ENCODE peak calls at places on chromosomes 11 and 22, in ten cellular contexts. E, R, C, N, B, A, G, T, W and U are unnamed samples.

GRCh38 chr22:42805016-42805997 is 51.8 kb downstream of the ARFGAP3 start:
- DNase-seq in E (no peak), R (no peak), C (no peak), N (no peak), B (peak), A (no peak), G (no peak), T (no peak), W (no peak), U (no peak)

GRCh38 chr11:72240461-72241289 is 3.3 kb downstream of the PHOX2A start:
- DNase-seq in E (peak), R (no peak), C (no peak), N (no peak), B (peak), A (no peak), G (no peak), T (no peak), W (no peak), U (no peak)

GRCh38 chr11:105588001-105588400 is 21.9 kb upstream of the GRIA4 start:
- DNase-seq in E (no peak), R (no peak), C (no peak), N (peak), B (no peak), A (peak), G (peak), T (no peak), W (no peak), U (no peak)

GRCh38 chr11:123086315-123086714 is 24.4 kb upstream of the HSPA8 start:
- DNase-seq in E (no peak), R (no peak), C (no peak), N (no peak), B (no peak), A (no peak), G (peak), T (no peak), W (no peak), U (no peak)

GRCh38 chr11:128422576-128423370 is 164.6 kb downstream of the ETS1 start:
- DNase-seq in E (no peak), R (no peak), C (peak), N (no peak), B (no peak), A (no peak), G (no peak), T (peak), W (no peak), U (no peak)

GRCh38 chr11:102267602-102268001 is 49.7 kb upstream of the BIRC3 start:
- DNase-seq in E (no peak), R (no peak), C (no peak), N (peak), B (no peak), A (peak), G (peak), T (no peak), W (no peak), U (peak)

GRCh38 chr11:12157241-12157661 is 46.9 kb downstream of the MICAL2 start:
- DNase-seq in E (no peak), R (no peak), C (no peak), N (peak), B (no peak), A (peak), G (peak), T (no peak), W (peak), U (peak)

GRCh38 chr11:75820636-75821035 is 5.6 kb downstream of the UVRAG start:
- DNase-seq in E (no peak), R (no peak), C (no peak), N (no peak), B (no peak), A (no peak), G (peak), T (no peak), W (no peak), U (no peak)

GRCh38 chr11:116641561-116642045 is 131.2 kb downstream of the BUD13 start:
- DNase-seq in E (peak), R (peak), C (no peak), N (peak), B (peak), A (peak), G (no peak), T (no peak), W (no peak), U (peak)

GRCh38 chr22:19800761-19801244 is 40.2 kb downstream of the TBX1 start:
- DNase-seq in E (no peak), R (no peak), C (no peak), N (no peak), B (no peak), A (no peak), G (peak), T (no peak), W (no peak), U (no peak)

GRCh38 chr22:37818397-37819099 is 4.6 kb upstream of the GALR3 start:
- DNase-seq in E (peak), R (no peak), C (peak), N (no peak), B (peak), A (no peak), G (peak), T (peak), W (peak), U (no peak)

GRCh38 chr11:126918556-126918955 is 82.0 kb downstream of the KIRREL3 start:
- DNase-seq in E (no peak), R (no peak), C (no peak), N (no peak), B (no peak), A (no peak), G (peak), T (no peak), W (no peak), U (no peak)

GRCh38 chr11:100910808-100911207 is 218.8 kb downstream of the PGR start:
- DNase-seq in E (peak), R (peak), C (no peak), N (no peak), B (no peak), A (no peak), G (no peak), T (no peak), W (no peak), U (no peak)

GRCh38 chr11:95108159-95108611 is 18.5 kb downstream of the ENDOD1 start:
- DNase-seq in E (no peak), R (no peak), C (no peak), N (peak), B (no peak), A (peak), G (peak), T (no peak), W (peak), U (peak)

GRCh38 chr11:80097146-80097545 is 656.3 kb upstream of the TENM4 start:
- DNase-seq in E (no peak), R (no peak), C (no peak), N (no peak), B (no peak), A (no peak), G (no peak), T (no peak), W (no peak), U (no peak)

GRCh38 chr11:6631356-6631890 is 12.2 kb upstream of the TPP1 start:
- DNase-seq in E (no peak), R (no peak), C (no peak), N (no peak), B (no peak), A (no peak), G (no peak), T (no peak), W (peak), U (no peak)

GRCh38 chr11:66345316-66345649 is 379 bp upstream of the BRMS1 start:
- DNase-seq in E (no peak), R (no peak), C (no peak), N (no peak), B (no peak), A (no peak), G (no peak), T (no peak), W (no peak), U (no peak)

GRCh38 chr11:94243571-94244229 is 60.7 kb upstream of the IZUMO1R start:
- DNase-seq in E (no peak), R (no peak), C (no peak), N (no peak), B (no peak), A (no peak), G (no peak), T (no peak), W (no peak), U (no peak)

GRCh38 chr11:67542971-67543370 is 19.7 kb upstream of the CABP2 start:
- DNase-seq in E (no peak), R (no peak), C (no peak), N (no peak), B (no peak), A (no peak), G (no peak), T (no peak), W (no peak), U (no peak)

GRCh38 chr11:111663820-111664219 is 61.6 kb downstream of the SIK2 start:
- DNase-seq in E (no peak), R (no peak), C (no peak), N (no peak), B (no peak), A (no peak), G (no peak), T (no peak), W (no peak), U (peak)

GRCh38 chr11:78351193-78351592 is 66.4 kb downstream of the GAB2 start:
- DNase-seq in E (no peak), R (no peak), C (no peak), N (no peak), B (no peak), A (no peak), G (no peak), T (no peak), W (no peak), U (no peak)

GRCh38 chr11:69463181-69463891 is 18.1 kb upstream of the LINC01488 start:
- DNase-seq in E (no peak), R (no peak), C (no peak), N (no peak), B (no peak), A (no peak), G (peak), T (no peak), W (no peak), U (no peak)

GRCh38 chr11:5083602-5084001 is 14.2 kb downstream of the OR52E1 start:
- DNase-seq in E (no peak), R (no peak), C (no peak), N (no peak), B (no peak), A (no peak), G (no peak), T (no peak), W (no peak), U (no peak)

GRCh38 chr11:119660166-119660720 is 68.8 kb downstream of the NECTIN1 start:
- DNase-seq in E (no peak), R (no peak), C (no peak), N (no peak), B (no peak), A (no peak), G (no peak), T (no peak), W (no peak), U (no peak)

GRCh38 chr22:29799217-29799680 is 32.1 kb downstream of the UQCR10 start:
- DNase-seq in E (no peak), R (no peak), C (no peak), N (peak), B (peak), A (peak), G (peak), T (no peak), W (peak), U (peak)

GRCh38 chr11:62573592-62574362 is at the start of gene EEF1G:
- DNase-seq in E (peak), R (peak), C (peak), N (peak), B (peak), A (peak), G (peak), T (peak), W (peak), U (peak)

GRCh38 chr22:44738347-44738715 is 14.0 kb upstream of the ARHGAP8 start:
- DNase-seq in E (no peak), R (no peak), C (no peak), N (no peak), B (no peak), A (peak), G (no peak), T (no peak), W (no peak), U (no peak)